ENCODE peak calls at places on chromosomes 11 and 22, in four cellular contexts. O, A, G and E are unnamed samples.

GRCh38 chr22:49962751-49963646 is 2.4 kb downstream of the PIM3 start:
- DNase-seq in O (no peak), A (no peak), G (no peak), E (no peak)

GRCh38 chr11:47899801-47900200 is 51.7 kb upstream of the NUP160 start:
- DNase-seq in O (no peak), A (no peak), G (peak), E (no peak)

GRCh38 chr11:118219696-118220095 is 5.1 kb downstream of the JAML start:
- DNase-seq in A (no peak), G (no peak), O (no peak), E (no peak)

GRCh38 chr11:43691332-43691731 is 10.8 kb downstream of the HSD17B12 start:
- DNase-seq in O (no peak), A (no peak), G (no peak), E (no peak)

GRCh38 chr11:108237058-108237481 is 14.2 kb downstream of the ATM start:
- DNase-seq in G (no peak), O (no peak), A (no peak), E (no peak)

GRCh38 chr22:39405346-39406085 is 5.9 kb downstream of the TAB1 start:
- DNase-seq in G (no peak), A (no peak), O (no peak), E (no peak)

GRCh38 chr11:61963016-61963281 is 4.5 kb downstream of the FTH1 start:
- DNase-seq in G (no peak), O (peak), A (no peak), E (no peak)

GRCh38 chr22:46021577-46021976 is 44.6 kb upstream of the WNT7B start:
- DNase-seq in O (no peak), A (no peak), G (no peak), E (no peak)

GRCh38 chr11:4610258-4610935 is 2.4 kb upstream of the TRIM68 start:
- DNase-seq in G (no peak), A (no peak), O (no peak), E (no peak)

GRCh38 chr11:91326280-91326679 is 898.3 kb upstream of the FAT3 start:
- DNase-seq in G (no peak), O (no peak), A (no peak), E (no peak)

GRCh38 chr11:6201486-6201885 is 2.5 kb downstream of the OR52W1 start:
- DNase-seq in O (no peak), A (no peak), G (no peak), E (no peak)

GRCh38 chr11:57458410-57459111 is 1.8 kb upstream of the RTN4RL2 start:
- DNase-seq in O (peak), G (no peak), A (no peak), E (peak)

GRCh38 chr11:132992838-132993680 is 539.2 kb downstream of the OPCML start:
- DNase-seq in O (no peak), A (no peak), G (no peak), E (peak)

GRCh38 chr11:15288801-15289342 is 174.1 kb downstream of the INSC start:
- DNase-seq in G (no peak), O (no peak), A (no peak), E (peak)

GRCh38 chr22:22571429-22571828 is 12.4 kb upstream of the PRAME start:
- DNase-seq in O (no peak), G (no peak), A (no peak), E (no peak)
- TF ChIP-seq MXI1 in O (no peak), G (no peak), A (no peak), E (no peak)

DNA sequence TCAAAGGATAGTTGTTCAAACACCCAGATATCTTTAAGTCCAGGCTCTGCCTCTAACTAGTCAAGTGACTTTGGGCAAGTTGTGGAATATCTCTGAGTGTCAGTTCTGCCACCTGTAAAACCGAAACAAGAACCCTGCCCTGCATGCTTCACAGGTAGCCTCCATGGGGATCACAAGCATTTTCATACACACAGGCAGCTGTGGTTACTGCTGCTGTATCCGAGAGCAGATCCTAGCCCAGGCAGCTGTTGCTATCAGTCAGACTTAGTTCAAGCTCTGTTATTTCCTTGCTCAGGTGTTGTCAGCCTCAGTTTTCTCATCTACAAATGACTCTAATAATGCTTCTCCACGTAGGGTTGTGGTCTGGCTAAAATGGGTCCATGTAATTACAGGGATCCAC is 6.5 kb upstream of the RASD2 start:
- DNase-seq in A (no peak), G (no peak), O (no peak), E (no peak)
- TF ChIP-seq NFIC in A (no peak), G (no peak), O (no peak), E (no peak)

DNA sequence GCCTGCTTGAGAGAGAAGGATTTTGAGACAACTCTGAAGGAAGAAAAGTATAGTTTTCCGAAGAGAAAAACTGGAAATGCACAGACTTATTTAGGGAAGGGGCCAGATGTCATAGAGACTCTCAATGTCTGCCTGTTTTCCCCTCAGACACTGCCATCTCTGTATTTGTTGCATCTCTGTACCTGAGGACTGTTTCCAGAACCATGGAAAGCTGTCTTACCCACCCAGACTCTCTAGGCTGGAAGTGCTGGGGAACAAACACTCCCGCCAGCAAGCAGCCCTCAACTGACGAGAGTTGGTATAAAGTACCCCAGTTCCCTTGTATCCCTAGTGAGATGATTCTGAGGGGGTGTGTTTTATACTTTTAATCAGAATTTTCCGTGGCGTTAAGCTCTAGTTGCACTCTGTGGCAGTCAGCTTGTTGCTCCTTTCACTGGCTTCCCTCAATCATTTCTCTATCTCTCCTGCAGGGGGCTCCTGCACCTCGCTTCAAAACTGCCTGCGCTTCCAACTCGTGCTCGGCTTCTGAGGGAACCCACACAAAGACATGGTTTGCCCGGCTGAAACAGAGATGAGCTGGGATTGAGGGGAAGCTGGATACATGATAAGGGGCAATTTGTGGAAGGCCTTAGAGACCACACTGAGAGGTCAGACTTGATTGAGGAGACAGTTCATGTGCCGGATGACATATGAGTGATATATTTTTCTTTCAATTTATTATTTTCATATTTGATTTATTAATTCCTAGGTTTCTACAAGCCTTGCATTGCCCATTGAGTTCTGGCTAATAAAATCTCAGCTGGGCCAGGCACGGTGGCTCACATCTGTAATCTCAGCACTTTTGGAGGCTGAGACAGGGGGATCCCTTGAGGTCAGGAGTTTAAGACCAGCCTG is 36.9 kb upstream of the CLPB start:
- DNase-seq in G (no peak), A (peak), O (peak), E (peak)
- TF ChIP-seq FOXM1 in G (no peak), A (no peak), O (no peak), E (no peak)

GRCh38 chr11:69102732-69103615 is 52.8 kb upstream of the SMIM38 start:
- DNase-seq in O (no peak), G (no peak), A (no peak), E (peak)
- TF ChIP-seq MXI1 in O (no peak), G (no peak), A (no peak), E (no peak)